ENCODE peak calls at places on chromosomes 2 and 18, in nine cellular contexts. G is hepatocyte, V is choroid plexus epithelial cell, X is fibroblast of pulmonary artery, J is OCI-LY7, T is testis, U is left lung, C is tibial artery, P is lower leg skin. N is an unnamed sample.

GRCh38 chr2:50535971-50536759 is 495.8 kb downstream of the NRXN1 start:
- DNase-seq in G (peak), V (peak), X (peak), J (peak), T (no peak), U (no peak), C (no peak), P (no peak), N (peak)

GRCh38 chr2:25936889-25937545 is 45.3 kb downstream of the KIF3C start:
- DNase-seq in G (peak), V (peak), X (peak), J (no peak), T (peak), U (no peak), C (no peak), P (no peak), N (no peak)

GRCh38 chr2:96690306-96691021 is 47.9 kb downstream of the FER1L5 start:
- DNase-seq in G (no peak), V (no peak), X (no peak), J (no peak), T (no peak), U (no peak), C (peak), P (no peak), N (no peak)

GRCh38 chr18:3088044-3088443 is 75.1 kb upstream of the LPIN2 start:
- DNase-seq in G (no peak), V (no peak), X (no peak), J (no peak), T (no peak), U (no peak), C (no peak), P (no peak), N (no peak)

GRCh38 chr2:149601141-149601796 is 13.7 kb upstream of the MMADHC start:
- DNase-seq in G (no peak), V (peak), X (peak), J (no peak), T (no peak), U (no peak), C (no peak), P (no peak), N (peak)

GRCh38 chr2:98374286-98374685 is 28.0 kb downstream of the CNGA3 start:
- DNase-seq in G (no peak), V (no peak), X (no peak), J (no peak), T (no peak), U (no peak), C (no peak), P (no peak), N (no peak)

GRCh38 chr2:52475600-52475999 is 1292.0 kb upstream of the CHAC2 start:
- DNase-seq in G (no peak), V (peak), X (no peak), J (no peak), T (no peak), U (no peak), C (no peak), P (no peak), N (no peak)

GRCh38 chr2:231714639-231715498 is 6.5 kb downstream of the PTMA start:
- DNase-seq in G (peak), V (peak), X (peak), J (peak), T (peak), U (no peak), C (peak), P (peak), N (peak)

GRCh38 chr2:101699939-101700442 is 2.5 kb downstream of the MAP4K4 start:
- DNase-seq in G (no peak), V (no peak), X (peak), J (no peak), T (no peak), U (no peak), C (no peak), P (no peak), N (peak)

GRCh38 chr18:48669991-48670750 is 131.3 kb downstream of the CTIF start:
- DNase-seq in G (no peak), V (no peak), X (no peak), J (no peak), T (peak), U (no peak), C (no peak), P (no peak), N (no peak)

GRCh38 chr2:44246840-44247369 is 28.4 kb upstream of the SLC3A1 start:
- DNase-seq in G (no peak), V (no peak), X (no peak), J (no peak), T (no peak), U (no peak), C (no peak), P (no peak), N (no peak)

GRCh38 chr2:8259106-8259840 is 422.6 kb upstream of the ID2 start:
- DNase-seq in G (no peak), V (no peak), X (no peak), J (no peak), T (no peak), U (no peak), C (no peak), P (no peak), N (no peak)

GRCh38 chr2:201383156-201383555 is 26.0 kb upstream of the FLACC1 start:
- DNase-seq in G (no peak), V (no peak), X (no peak), J (no peak), T (no peak), U (no peak), C (no peak), P (peak), N (peak)

GRCh38 chr2:11628675-11629074 is 41.3 kb downstream of the NTSR2 start:
- DNase-seq in G (no peak), V (no peak), X (no peak), J (no peak), T (no peak), U (peak), C (no peak), P (no peak), N (no peak)

GRCh38 chr2:32847734-32848133 is 99.0 kb upstream of the LTBP1 start:
- DNase-seq in G (no peak), V (no peak), X (no peak), J (no peak), T (no peak), U (no peak), C (no peak), P (no peak), N (no peak)

GRCh38 chr2:45237850-45238542 is 228.7 kb upstream of the SIX2 start:
- DNase-seq in G (peak), V (peak), X (peak), J (no peak), T (no peak), U (no peak), C (peak), P (peak), N (peak)

GRCh38 chr2:239089884-239090283 is 242.0 kb downstream of the TWIST2 start:
- DNase-seq in G (no peak), V (no peak), X (no peak), J (no peak), T (no peak), U (no peak), C (no peak), P (no peak), N (no peak)

GRCh38 chr2:138648606-138649005 is 131.6 kb downstream of the NXPH2 start:
- DNase-seq in G (no peak), V (no peak), X (no peak), J (no peak), T (no peak), U (no peak), C (no peak), P (no peak), N (no peak)

GRCh38 chr2:235463893-235464292 is 29.9 kb upstream of the AGAP1 start:
- DNase-seq in G (no peak), V (no peak), X (peak), J (no peak), T (peak), U (no peak), C (no peak), P (no peak), N (no peak)

GRCh38 chr2:158464426-158465281 is 7.9 kb downstream of the PKP4 start:
- DNase-seq in G (peak), V (peak), X (peak), J (peak), T (no peak), U (no peak), C (no peak), P (no peak), N (no peak)

GRCh38 chr2:47112665-47113435 is 42.3 kb downstream of the STPG4 start:
- DNase-seq in G (no peak), V (no peak), X (no peak), J (no peak), T (no peak), U (no peak), C (no peak), P (no peak), N (no peak)

DNA sequence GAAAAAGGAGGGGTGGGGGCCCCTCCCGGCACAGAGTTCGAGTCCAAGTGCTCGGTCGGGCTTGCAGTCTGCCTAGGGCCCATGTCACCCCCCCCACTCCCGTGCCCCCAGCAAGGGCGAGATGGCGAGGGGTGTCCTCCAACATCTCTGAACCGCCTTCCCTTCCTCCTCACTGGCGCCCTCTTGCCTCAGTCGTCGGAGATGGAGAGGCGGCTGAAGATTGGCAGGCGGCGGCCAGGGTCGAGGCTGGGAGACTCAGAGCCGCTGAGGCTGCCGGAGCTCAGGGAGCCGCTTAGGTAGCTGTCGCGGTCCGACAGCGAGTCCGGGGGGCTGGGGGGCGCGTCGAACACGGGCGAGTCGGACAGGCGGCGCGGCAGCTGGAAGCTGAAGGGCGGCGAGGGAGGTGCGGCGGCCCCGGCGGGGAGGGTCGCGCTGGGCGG is 2.3 kb downstream of the ZFP36L2 start:
- DNase-seq in G (peak), V (peak), X (peak), J (peak), T (peak), U (peak), C (peak), P (no peak), N (peak)
- TF ChIP-seq CTCF in G (peak), V (peak), X (peak), J (peak), T (no peak), U (no peak), C (no peak), P (no peak), N (peak)

GRCh38 chr2:222794585-222795579 is 66.0 kb upstream of the ACSL3 start:
- DNase-seq in G (no peak), V (no peak), X (no peak), J (no peak), T (no peak), U (no peak), C (no peak), P (no peak), N (no peak)

GRCh38 chr2:222796413-222797103 is 64.3 kb upstream of the ACSL3 start:
- DNase-seq in G (peak), V (peak), X (no peak), J (no peak), T (no peak), U (no peak), C (no peak), P (no peak), N (no peak)

GRCh38 chr2:222797308-222797707 is 63.5 kb upstream of the ACSL3 start:
- DNase-seq in G (no peak), V (peak), X (peak), J (peak), T (no peak), U (no peak), C (no peak), P (no peak), N (no peak)

GRCh38 chr2:222797871-222798270 is 63.0 kb upstream of the ACSL3 start:
- DNase-seq in G (no peak), V (no peak), X (no peak), J (no peak), T (no peak), U (no peak), C (no peak), P (no peak), N (peak)

GRCh38 chr2:222795671-222796357 is 65.0 kb upstream of the ACSL3 start:
- DNase-seq in G (no peak), V (no peak), X (no peak), J (no peak), T (no peak), U (no peak), C (no peak), P (no peak), N (no peak)
- H3K4me3 ChIP-seq in G (no peak), V (no peak), X (no peak), J (no peak), T (no peak), U (no peak), C (no peak), P (no peak), N (no peak)

DNA sequence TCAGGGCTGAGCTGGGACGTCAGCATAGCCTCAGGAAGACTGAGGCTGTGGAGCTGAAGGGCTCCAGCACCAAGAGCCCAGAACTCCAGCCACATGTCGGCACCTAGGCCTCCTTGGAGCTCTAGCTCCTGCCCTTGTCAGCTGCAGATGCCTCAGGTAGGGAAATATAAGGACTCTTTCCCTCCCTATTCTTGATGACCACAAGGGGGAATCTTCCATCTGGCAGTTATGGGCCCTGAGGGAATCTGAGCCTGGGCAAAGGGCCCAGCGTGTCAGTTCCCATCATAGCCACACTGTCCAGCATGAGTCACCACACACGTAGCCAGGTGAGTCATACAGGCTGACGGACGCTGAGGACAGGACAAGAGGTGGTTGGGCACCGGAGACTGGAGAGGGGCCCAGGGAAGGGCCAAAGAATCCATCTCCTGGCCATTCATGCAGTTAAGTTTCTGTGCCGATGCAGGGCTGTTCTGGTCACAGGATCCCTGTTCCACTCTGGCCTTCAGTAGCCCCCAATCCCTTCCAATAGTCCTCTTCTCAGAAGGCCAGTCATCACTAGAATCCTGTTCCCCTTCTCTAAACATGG is 1.8 kb downstream of the MPV17 start:
- DNase-seq in G (peak), V (peak), X (peak), J (no peak), T (peak), U (peak), C (no peak), P (no peak), N (peak)
- TF ChIP-seq CTCF in G (peak), V (peak), X (peak), J (no peak), T (peak), U (peak), C (no peak), P (no peak), N (peak)

DNA sequence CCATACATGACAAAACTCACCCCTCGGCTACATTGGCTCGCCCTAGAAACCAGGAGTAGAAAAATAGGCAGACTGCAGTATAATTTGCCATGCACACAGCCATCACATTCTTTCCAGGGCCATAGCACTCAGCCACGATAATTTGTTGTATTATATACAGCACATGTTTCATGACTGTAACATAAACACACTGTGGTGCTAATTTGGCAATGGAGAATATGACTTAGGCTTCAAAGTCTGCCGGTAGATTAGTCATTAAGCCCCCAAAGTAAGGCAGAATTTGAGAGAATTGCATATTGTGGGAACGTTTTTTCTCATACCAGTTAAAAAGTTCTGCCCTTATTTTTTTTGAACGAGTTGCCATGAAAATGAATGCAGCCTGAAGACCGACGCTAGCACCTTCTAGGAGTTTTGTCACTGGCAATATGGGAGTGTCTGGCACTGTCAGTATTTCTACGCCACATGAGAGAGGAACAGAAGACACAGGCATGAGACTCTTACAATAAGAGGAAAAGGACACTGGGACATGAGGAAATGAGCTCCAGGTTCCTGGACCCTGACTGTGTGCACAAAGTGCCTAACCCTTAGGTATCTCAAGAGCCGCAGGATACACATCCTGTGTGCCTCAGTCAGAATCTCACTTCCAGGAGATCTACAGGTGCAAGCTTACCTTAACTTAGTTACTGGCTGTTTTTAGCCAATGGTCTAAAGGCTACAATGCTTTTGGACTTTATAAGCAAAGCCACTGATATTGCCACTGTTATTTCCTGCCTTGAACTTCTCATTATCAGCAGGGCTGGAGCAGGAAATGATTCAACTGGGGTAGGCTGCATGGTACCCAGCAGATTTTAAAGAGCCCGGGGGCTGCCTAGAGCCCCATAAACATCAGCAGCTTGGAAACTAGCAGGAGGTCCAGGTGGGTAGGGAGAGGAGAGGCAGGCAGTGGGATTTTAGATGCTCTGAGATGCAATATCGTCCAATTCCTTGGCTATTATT is 254.5 kb downstream of the ZNF521 start:
- DNase-seq in G (no peak), V (peak), X (peak), J (peak), T (no peak), U (no peak), C (no peak), P (no peak), N (no peak)
- H3K4me3 ChIP-seq in G (no peak), V (no peak), X (no peak), J (peak), T (no peak), U (no peak), C (no peak), P (no peak), N (no peak)

DNA sequence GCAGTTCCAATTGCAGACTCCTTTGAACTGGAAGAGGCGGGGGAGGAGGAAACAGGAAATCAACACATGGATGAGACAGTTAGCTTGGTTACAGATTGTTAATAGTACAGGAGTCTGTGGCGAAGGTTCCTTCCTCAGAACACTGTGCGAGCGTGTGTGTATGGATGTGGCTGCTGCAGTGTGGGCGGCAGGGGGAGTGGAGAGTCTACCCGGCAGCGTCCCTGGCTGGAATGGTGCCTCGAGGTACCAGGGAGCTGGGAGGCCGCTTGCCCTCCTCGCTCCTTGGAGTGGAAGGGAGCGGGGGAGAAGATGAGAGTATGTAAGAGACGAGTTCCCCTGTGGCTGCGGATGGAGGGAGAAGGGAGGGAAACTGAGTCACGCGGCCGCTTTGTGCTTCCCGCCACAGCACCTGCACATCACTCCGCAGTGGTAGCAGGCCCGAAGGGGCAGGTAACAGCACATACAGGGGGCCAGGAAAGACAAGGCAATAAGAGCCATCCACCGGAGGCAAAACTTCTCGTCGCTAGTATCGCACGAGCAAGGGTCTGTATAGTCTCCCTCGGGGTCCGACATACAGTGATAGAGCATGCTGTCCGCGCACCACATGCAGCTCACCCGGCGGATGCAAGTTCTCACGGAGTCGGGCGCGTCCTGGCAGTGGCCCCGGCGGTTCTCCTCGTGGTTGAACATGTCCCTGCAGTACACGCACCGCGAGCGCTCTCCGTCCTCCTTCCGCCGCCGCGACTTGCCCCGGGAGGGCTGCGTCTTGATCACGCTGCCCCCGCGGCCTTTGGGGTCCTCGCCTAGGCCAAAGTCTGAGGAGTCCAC is 85.7 kb downstream of the ACTR2 start:
- DNase-seq in G (no peak), V (no peak), X (peak), J (no peak), T (no peak), U (peak), C (no peak), P (no peak), N (no peak)
- TF ChIP-seq CTCF in G (no peak), V (no peak), X (no peak), J (no peak), T (no peak), U (no peak), C (no peak), P (no peak), N (no peak)

DNA sequence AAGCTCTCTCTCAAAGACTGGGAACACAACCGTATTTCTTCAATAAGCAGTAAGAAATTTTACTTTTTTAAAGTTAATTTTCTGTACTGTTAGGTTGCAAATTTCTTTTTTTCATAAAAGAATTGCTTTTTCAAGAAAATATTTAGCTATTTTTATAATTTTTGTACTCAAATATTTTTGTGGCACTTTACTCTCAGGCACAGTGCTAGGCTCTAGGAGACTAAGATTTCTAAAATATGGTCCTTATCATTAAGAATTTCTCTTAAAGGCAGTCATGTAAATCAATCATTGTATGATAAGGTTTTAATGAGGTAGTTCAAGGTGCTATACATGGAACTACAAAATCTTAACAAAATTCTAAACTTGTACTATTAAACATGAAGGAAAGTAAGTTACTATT is 61.4 kb downstream of the MTX2 start:
- DNase-seq in G (no peak), V (no peak), X (no peak), J (no peak), T (no peak), U (no peak), C (no peak), P (no peak), N (no peak)
- H3K4me3 ChIP-seq in G (no peak), V (no peak), X (no peak), J (no peak), T (no peak), U (no peak), C (no peak), P (no peak), N (no peak)

DNA sequence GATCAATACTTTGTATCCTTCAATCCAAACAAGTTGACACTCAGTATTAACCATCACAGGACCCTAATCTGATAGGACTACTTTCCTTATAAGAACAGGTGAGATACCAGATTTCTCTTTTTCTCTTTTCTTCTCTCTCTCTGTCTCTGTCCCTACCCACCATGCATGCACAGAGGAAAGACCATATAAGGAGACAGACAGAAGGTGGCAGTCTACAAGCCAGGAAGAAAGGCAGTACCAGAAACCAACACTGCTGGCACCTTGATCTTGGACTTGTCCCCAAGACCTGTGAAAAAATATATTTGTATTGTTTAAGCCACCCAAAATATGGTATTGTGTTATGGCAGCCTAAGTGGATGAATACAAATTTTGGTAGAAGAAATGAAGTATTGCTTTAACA is 156.2 kb upstream of the KCNH7 start:
- DNase-seq in G (no peak), V (no peak), X (no peak), J (no peak), T (no peak), U (no peak), C (no peak), P (no peak), N (no peak)
- TF ChIP-seq CTCF in G (no peak), V (no peak), X (no peak), J (no peak), T (no peak), U (no peak), C (no peak), P (no peak), N (no peak)

GRCh38 chr2:151315381-151315903 is 26.0 kb upstream of the NMI start:
- DNase-seq in G (peak), V (no peak), X (peak), J (no peak), T (peak), U (no peak), C (peak), P (no peak), N (peak)
- H3K4me3 ChIP-seq in G (no peak), V (no peak), X (no peak), J (no peak), T (no peak), U (no peak), C (no peak), P (no peak), N (no peak)